ENCODE peak calls at places on chromosomes 16 and 17, in nine cellular contexts. H is stomach; N is CD8-positive, alpha-beta memory T cell; X is transverse colon; G is mesendoderm; E is esophagus squamous epithelium; M is mammary epithelial cell; K is breast epithelium; P is mesenchymal stem cell. L is an unnamed sample. For H3K4me1, the result is how much of the 10 kb centered on the place peaks cover.

GRCh38 chr16:27498916-27499658 is 50.6 kb downstream of the GTF3C1 start:
- DNase-seq in P (no peak), N (no peak), G (no peak), M (no peak), E (no peak), H (no peak), X (no peak), K (no peak), L (no peak)

GRCh38 chr16:90057738-90058173 is 19.4 kb downstream of the PRDM7 start:
- DNase-seq in H (no peak), E (no peak), P (peak), N (no peak), X (no peak), M (peak), G (no peak), K (no peak), L (no peak)

GRCh38 chr17:64622931-64623654 is 39.0 kb downstream of the SMURF2 start:
- DNase-seq in X (no peak), G (no peak), P (peak), M (peak), E (no peak), H (no peak), N (no peak), K (no peak), L (no peak)

GRCh38 chr16:70496513-70496912 is 26.8 kb downstream of the COG4 start:
- DNase-seq in X (no peak), P (no peak), M (no peak), G (no peak), N (no peak), E (no peak), H (no peak), K (no peak), L (no peak)

GRCh38 chr17:73357318-73357717 is 45.5 kb upstream of the CDC42EP4 start:
- DNase-seq in H (no peak), G (no peak), N (no peak), E (no peak), K (no peak), P (no peak), X (no peak), M (no peak), L (no peak)

GRCh38 chr17:32627233-32628008 is 140.6 kb downstream of the CDK5R1 start:
- DNase-seq in H (no peak), P (no peak), N (no peak), M (no peak), K (no peak), X (no peak), E (no peak), G (peak), L (no peak)

GRCh38 chr17:77690271-77691161 is 268.0 kb upstream of the TNRC6C start:
- DNase-seq in X (no peak), K (peak), M (no peak), P (no peak), N (no peak), G (no peak), E (no peak), H (no peak), L (peak)

GRCh38 chr17:75996665-75997590 is 3.7 kb upstream of the CDK3 start:
- DNase-seq in G (peak), K (peak), N (peak), M (peak), P (peak), X (peak), E (no peak), H (peak), L (no peak)

GRCh38 chr17:82367724-82368524 is 3.6 kb upstream of the UTS2R start:
- DNase-seq in H (no peak), N (no peak), P (no peak), X (no peak), E (no peak), M (no peak), G (peak), K (no peak), L (no peak)

GRCh38 chr17:74744714-74745547 is 3.5 kb upstream of the NHERF1 start:
- DNase-seq in M (peak), E (peak), X (peak), P (peak), H (peak), K (peak), N (peak), G (peak), L (peak)

GRCh38 chr16:62711797-62712196 is 675.6 kb upstream of the CDH8 start:
- DNase-seq in N (no peak), M (no peak), H (no peak), G (peak), P (no peak), X (no peak), E (no peak), K (no peak), L (no peak)

GRCh38 chr16:17454331-17454730 is 16.4 kb downstream of the XYLT1 start:
- DNase-seq in G (no peak), P (no peak), X (no peak), N (no peak), H (no peak), K (no peak), E (no peak), M (no peak), L (no peak)

GRCh38 chr17:82942166-82943130 is 102.6 kb upstream of the ZNF750 start:
- DNase-seq in M (no peak), P (no peak), H (no peak), G (no peak), N (no peak), K (no peak), X (peak), E (no peak), L (no peak)

GRCh38 chr17:35185849-35186248 is 8.3 kb downstream of the SLC35G3 start:
- DNase-seq in K (no peak), H (no peak), N (no peak), X (no peak), M (no peak), G (no peak), E (no peak), P (no peak), L (peak)

GRCh38 chr17:65627108-65627507 is 65.7 kb upstream of the AXIN2 start:
- DNase-seq in H (no peak), E (no peak), M (no peak), P (no peak), G (no peak), K (no peak), X (peak), N (no peak), L (no peak)

GRCh38 chr16:65658339-65659275 is 536.7 kb upstream of the CDH11 start:
- DNase-seq in P (peak), H (no peak), N (no peak), G (peak), E (no peak), M (peak), X (no peak), K (peak), L (no peak)

GRCh38 chr16:70740919-70741778 is 55.3 kb upstream of the MTSS2 start:
- DNase-seq in H (no peak), G (no peak), N (no peak), K (no peak), X (no peak), P (peak), M (no peak), E (no peak), L (no peak)

GRCh38 chr17:66524848-66525247 is 222.4 kb downstream of the PRKCA start:
- DNase-seq in G (no peak), H (no peak), N (no peak), X (no peak), K (no peak), P (no peak), E (no peak), M (no peak), L (no peak)

GRCh38 chr16:15682105-15682570 is 32.1 kb downstream of the NDE1 start:
- DNase-seq in E (no peak), X (peak), K (no peak), G (peak), P (peak), H (peak), N (no peak), M (peak), L (peak)

GRCh38 chr17:37039269-37039668 is 90.5 kb downstream of the AATF start:
- DNase-seq in N (no peak), K (no peak), M (no peak), E (no peak), X (no peak), P (no peak), G (no peak), H (no peak), L (no peak)

GRCh38 chr17:56029980-56030624 is 123.2 kb upstream of the ANKFN1 start:
- DNase-seq in X (no peak), M (no peak), N (no peak), G (peak), H (no peak), P (no peak), K (no peak), E (no peak), L (no peak)

GRCh38 chr16:52563767-52564611 is 17.0 kb upstream of the TOX3 start:
- DNase-seq in N (no peak), P (no peak), G (no peak), K (no peak), X (peak), H (no peak), M (no peak), E (no peak), L (no peak)
- H3K4me1 ChIP-seq in N (under half), P (under half), G (under half), K (under half), X (half or more), H (under half), M (under half), E (under half), L (under half)

GRCh38 chr16:31455601-31456314 is 3.5 kb upstream of the ARMC5 start:
- DNase-seq in K (no peak), G (peak), H (no peak), P (no peak), E (no peak), M (no peak), X (no peak), N (no peak), L (no peak)
- H3K4me1 ChIP-seq in K (under half), G (under half), H (half or more), P (under half), E (half or more), M (half or more), X (half or more), N (under half), L (under half)

GRCh38 chr16:85460252-85460982 is 152.7 kb upstream of the GSE1 start:
- DNase-seq in M (no peak), X (no peak), E (no peak), P (peak), K (no peak), N (no peak), G (no peak), H (no peak), L (no peak)
- H3K4me1 ChIP-seq in M (under half), X (half or more), E (under half), P (half or more), K (under half), N (under half), G (under half), H (under half), L (under half)

GRCh38 chr17:19269641-19270040 is 32.5 kb downstream of the EPN2 start:
- DNase-seq in H (no peak), G (no peak), K (no peak), E (no peak), M (no peak), P (no peak), X (no peak), N (no peak), L (no peak)
- H3K4me1 ChIP-seq in H (half or more), G (under half), K (under half), E (half or more), M (under half), P (under half), X (under half), N (under half), L (under half)

L was measured in CD4-positive, CD25-positive, alpha-beta regulatory T cell.